ENCODE peak calls at places on chromosomes 1 and 21, in nine cellular contexts. X is CD8-positive, alpha-beta T cell; W is upper lobe of left lung; O is adrenal gland; P is cardiac muscle cell; E is thoracic aorta; M is sigmoid colon; Y is pancreas; T is IMR-90. B is an unnamed sample. For H3K4me1, the result is how much of the 10 kb centered on the place peaks cover.

GRCh38 chr1:20194770-20195463 is 8.6 kb upstream of the PLA2G2C start:
- DNase-seq in X (peak), W (no peak), O (peak), P (peak), E (no peak), M (peak), Y (peak), T (peak), B (peak)

GRCh38 chr21:45262616-45263015 is 25.1 kb downstream of the POFUT2 start:
- DNase-seq in X (no peak), W (no peak), O (no peak), P (no peak), E (no peak), M (no peak), Y (peak), T (no peak), B (no peak)

GRCh38 chr1:33306561-33307493 is 14.1 kb downstream of the A3GALT2 start:
- DNase-seq in X (no peak), W (peak), O (no peak), P (no peak), E (no peak), M (no peak), Y (no peak), T (no peak), B (peak)

GRCh38 chr1:53016705-53017104 is 45.3 kb upstream of the PODN start:
- DNase-seq in X (no peak), W (no peak), O (no peak), P (no peak), E (no peak), M (no peak), Y (no peak), T (peak), B (peak)

GRCh38 chr1:155241851-155242264 is 13.4 kb downstream of the ENTREP3 start:
- DNase-seq in X (no peak), W (no peak), O (no peak), P (no peak), E (no peak), M (no peak), Y (no peak), T (no peak), B (no peak)

GRCh38 chr1:181104790-181105133 is 16.3 kb downstream of the IER5 start:
- DNase-seq in X (peak), W (peak), O (peak), P (peak), E (no peak), M (peak), Y (no peak), T (no peak), B (peak)

GRCh38 chr1:11320153-11320936 is 47.3 kb downstream of the UBIAD1 start:
- DNase-seq in X (peak), W (no peak), O (peak), P (peak), E (no peak), M (no peak), Y (peak), T (no peak), B (no peak)

GRCh38 chr1:24501371-24502167 is 1.1 kb upstream of the RCAN3 start:
- DNase-seq in X (peak), W (no peak), O (no peak), P (no peak), E (no peak), M (no peak), Y (no peak), T (no peak), B (no peak)

GRCh38 chr1:115068780-115069179 is 20.5 kb downstream of the TSPAN2 start:
- DNase-seq in X (no peak), W (no peak), O (no peak), P (no peak), E (no peak), M (no peak), Y (peak), T (no peak), B (no peak)

GRCh38 chr1:97533358-97533757 is 387.5 kb downstream of the DPYD start:
- DNase-seq in X (no peak), W (no peak), O (no peak), P (no peak), E (no peak), M (no peak), Y (no peak), T (no peak), B (no peak)

DNA sequence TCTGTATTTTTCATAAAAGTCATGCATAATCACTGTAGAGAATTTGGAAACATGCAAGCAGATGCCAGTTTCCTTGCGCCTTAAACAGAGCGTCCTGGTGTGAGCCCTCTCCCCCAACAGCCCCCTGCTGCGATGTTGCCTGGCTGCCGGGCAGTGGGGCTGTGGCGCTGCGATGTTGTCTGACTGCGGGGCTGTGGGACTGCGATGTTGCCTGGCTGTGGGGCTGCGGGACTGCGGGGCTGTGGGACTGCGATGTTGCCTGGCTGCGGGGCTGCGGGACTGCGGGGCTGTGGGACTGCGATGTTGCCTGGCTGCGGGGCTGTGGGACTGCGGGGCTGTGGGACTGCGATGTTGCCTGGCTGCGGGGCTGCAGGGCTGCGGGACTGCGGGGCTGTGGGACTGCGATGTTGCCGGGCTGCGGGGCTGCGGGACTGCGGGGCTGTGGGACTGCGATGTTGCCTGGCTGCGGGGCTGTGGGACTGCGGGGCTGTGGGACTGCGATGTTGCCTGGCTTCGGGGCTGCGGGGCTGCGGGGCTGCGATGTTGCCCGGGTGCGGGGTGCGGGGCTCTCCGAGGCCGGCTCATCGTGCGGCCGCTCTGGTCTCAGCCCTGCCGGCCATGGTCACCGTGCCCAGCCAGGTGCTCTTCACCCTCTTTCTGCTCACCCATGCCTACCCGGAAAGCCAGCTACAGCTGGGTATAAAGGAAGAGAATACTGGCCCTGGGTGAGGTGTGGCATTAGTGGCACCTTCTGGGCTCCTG is 36.0 kb downstream of the COQ8A start:
- DNase-seq in X (no peak), W (peak), O (no peak), P (no peak), E (no peak), M (peak), Y (no peak), T (no peak), B (no peak)
- H3K4me1 ChIP-seq in X (under half), W (under half), O (half or more), P (under half), E (under half), M (under half), Y (under half), T (under half), B (under half)

GRCh38 chr1:40665335-40666171 is at the start of gene RIMS3:
- DNase-seq in X (peak), W (peak), O (peak), P (peak), E (peak), M (peak), Y (peak), T (peak), B (peak)
- TF ChIP-seq CTCF in X (no peak), W (no peak), O (no peak), P (no peak), E (no peak), M (no peak), Y (no peak), T (no peak), B (no peak)

DNA sequence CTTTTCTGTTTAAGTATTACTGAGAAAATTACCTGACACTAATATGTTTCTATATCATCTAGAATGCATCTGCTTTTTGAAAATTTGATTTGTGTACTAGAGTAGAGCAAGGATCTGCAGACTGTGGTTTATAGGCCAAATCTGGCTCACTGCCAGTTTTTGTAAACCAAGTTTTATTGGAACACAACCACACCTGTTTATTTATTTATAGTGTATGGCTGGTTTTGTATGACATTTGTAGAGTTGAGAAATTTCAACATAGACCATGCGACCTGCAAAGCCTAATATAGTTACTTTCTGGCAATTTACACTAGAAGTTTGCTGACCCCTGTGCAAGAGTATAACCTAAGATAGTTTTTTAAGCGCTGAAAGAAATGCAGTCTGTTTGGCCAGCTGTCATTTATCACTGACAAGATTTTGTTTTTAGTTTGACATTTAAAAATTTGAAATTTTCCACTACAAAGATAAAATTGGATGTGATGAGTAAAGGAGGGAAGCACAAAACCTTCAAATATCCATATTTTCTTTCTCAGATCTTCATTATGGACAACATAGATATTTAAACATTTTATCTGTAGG is 36.1 kb upstream of the CACYBP start:
- DNase-seq in X (no peak), W (no peak), O (no peak), P (no peak), E (no peak), M (no peak), Y (no peak), T (no peak), B (no peak)
- H3K4me1 ChIP-seq in X (half or more), W (half or more), O (under half), P (under half), E (under half), M (under half), Y (under half), T (under half), B (under half)

GRCh38 chr1:31937300-31938183 is 626 bp downstream of the PTP4A2 start:
- DNase-seq in X (peak), W (peak), O (peak), P (peak), E (peak), M (peak), Y (peak), T (peak), B (peak)
- TF ChIP-seq CTCF in X (no peak), W (no peak), O (no peak), P (no peak), E (no peak), M (no peak), Y (no peak), T (peak), B (no peak)